ENCODE peak calls at places on chromosome 22, in six cellular contexts. G, L, C, U, K and E are unnamed samples.

GRCh38 chr22:19176175-19176630 is 2.3 kb downstream of the SLC25A1 start:
- DNase-seq in L (no peak), C (no peak), G (no peak), U (no peak), K (no peak), E (no peak)

GRCh38 chr22:40955516-40955915 is 4.3 kb downstream of the RBX1 start:
- DNase-seq in L (no peak), C (no peak), K (no peak), U (no peak), G (peak), E (peak)

GRCh38 chr22:24510694-24511625 is 15.8 kb downstream of the UPB1 start:
- DNase-seq in U (no peak), L (no peak), G (peak), K (peak), C (no peak), E (peak)

GRCh38 chr22:22746963-22747933 is 102.8 kb downstream of the GGTLC2 start:
- DNase-seq in C (peak), G (no peak), K (no peak), L (no peak), U (no peak), E (no peak)

GRCh38 chr22:26321469-26321913 is 107.6 kb upstream of the ASPHD2 start:
- DNase-seq in K (peak), C (no peak), G (peak), U (no peak), L (peak), E (peak)

GRCh38 chr22:37145415-37146385 is 4.0 kb downstream of the IL2RB start:
- DNase-seq in L (no peak), G (peak), K (no peak), U (no peak), C (no peak), E (peak)

GRCh38 chr22:17767236-17768065 is 6.8 kb downstream of the BID start:
- DNase-seq in L (no peak), K (no peak), G (no peak), C (no peak), U (no peak), E (no peak)

GRCh38 chr22:50220603-50221409 is 20.0 kb downstream of the SELENOO start:
- DNase-seq in K (no peak), L (no peak), C (no peak), U (no peak), G (no peak), E (no peak)

GRCh38 chr22:20583471-20583922 is 76.1 kb downstream of the MED15 start:
- DNase-seq in L (peak), K (no peak), C (no peak), G (no peak), U (no peak), E (no peak)

GRCh38 chr22:50313600-50313999 is 6.2 kb upstream of the PLXNB2 start:
- DNase-seq in U (no peak), G (no peak), K (no peak), C (no peak), L (no peak), E (no peak)

GRCh38 chr22:23675502-23676415 is 15.1 kb upstream of the RGL4 start:
- DNase-seq in L (no peak), C (no peak), K (peak), G (no peak), U (no peak), E (peak)

GRCh38 chr22:25018009-25018408 is 65.5 kb downstream of the KIAA1671 start:
- DNase-seq in L (no peak), G (no peak), K (no peak), U (no peak), C (no peak), E (no peak)

GRCh38 chr22:30569674-30570202 is 4.7 kb downstream of the GAL3ST1 start:
- DNase-seq in K (no peak), L (no peak), U (no peak), G (no peak), C (no peak), E (no peak)

GRCh38 chr22:20552450-20552894 is 45.1 kb downstream of the MED15 start:
- DNase-seq in G (peak), U (no peak), K (peak), C (no peak), L (peak), E (peak)

GRCh38 chr22:50148991-50149721 is 21.4 kb upstream of the PANX2 start:
- DNase-seq in K (peak), U (peak), C (peak), L (peak), G (peak), E (peak)

GRCh38 chr22:45948081-45948648 is 28.8 kb downstream of the WNT7B start:
- DNase-seq in G (no peak), C (peak), U (peak), K (no peak), L (no peak), E (no peak)

GRCh38 chr22:42842658-42843370 is 14.3 kb downstream of the ARFGAP3 start:
- DNase-seq in L (no peak), G (peak), K (no peak), C (no peak), U (no peak), E (peak)

GRCh38 chr22:18031670-18032454 is 7.5 kb upstream of the MICAL3 start:
- DNase-seq in C (no peak), G (peak), U (peak), L (no peak), K (peak), E (peak)

GRCh38 chr22:35352214-35353111 is 28.4 kb upstream of the HMOX1 start:
- DNase-seq in K (no peak), G (no peak), U (no peak), C (peak), L (peak), E (no peak)

GRCh38 chr22:48811885-48812284 is 1015.8 kb downstream of the BRD1 start:
- DNase-seq in K (no peak), U (peak), G (no peak), C (no peak), L (no peak), E (no peak)

GRCh38 chr22:36505998-36506635 is 723 bp downstream of the FOXRED2 start:
- DNase-seq in C (no peak), K (no peak), L (no peak), U (no peak), G (no peak), E (no peak)

GRCh38 chr22:17411213-17411612 is 42.0 kb downstream of the CECR2 start:
- DNase-seq in C (no peak), U (no peak), G (no peak), K (no peak), L (peak), E (no peak)

GRCh38 chr22:34019190-34019845 is 99.0 kb upstream of the LARGE1 start:
- DNase-seq in C (no peak), L (peak), K (no peak), G (no peak), U (no peak), E (no peak)

GRCh38 chr22:48893288-48894063 is 934.2 kb downstream of the BRD1 start:
- DNase-seq in K (no peak), G (no peak), L (no peak), U (no peak), C (no peak), E (no peak)

GRCh38 chr22:37409557-37409956 is 17.7 kb downstream of the ELFN2 start:
- DNase-seq in K (no peak), U (no peak), G (no peak), C (no peak), L (no peak), E (no peak)

GRCh38 chr22:27152033-27152432 is 494.6 kb downstream of the MIAT start:
- DNase-seq in K (no peak), L (no peak), C (no peak), G (no peak), U (no peak), E (peak)

GRCh38 chr22:23036684-23037428 is 33.5 kb upstream of the GNAZ start:
- DNase-seq in K (no peak), U (no peak), L (no peak), G (peak), C (no peak), E (peak)